ENCODE peak calls at places on chromosome 11, in six cellular contexts. Z is A673; C is fibroblast of lung; V is CD8-positive, alpha-beta T cell; Q is esophagus squamous epithelium; O is lung. K is an unnamed sample.

GRCh38 chr11:65782816-65783228 is 2.0 kb upstream of the AP5B1 start:
- DNase-seq in Z (no peak), C (no peak), V (no peak), Q (no peak), O (no peak), K (no peak)

GRCh38 chr11:15688351-15688792 is 573.6 kb downstream of the INSC start:
- DNase-seq in Z (no peak), C (peak), V (no peak), Q (no peak), O (no peak), K (no peak)

GRCh38 chr11:66341502-66342126 is 3.3 kb downstream of the BRMS1 start:
- DNase-seq in Z (no peak), C (no peak), V (no peak), Q (no peak), O (no peak), K (no peak)

GRCh38 chr11:122751298-122752070 is 86.8 kb upstream of the CRTAM start:
- DNase-seq in Z (no peak), C (peak), V (no peak), Q (no peak), O (no peak), K (peak)

GRCh38 chr11:67732045-67732787 is 57.8 kb upstream of the ALDH3B2 start:
- DNase-seq in Z (peak), C (no peak), V (peak), Q (no peak), O (no peak), K (no peak)

GRCh38 chr11:72083414-72083813 is 2.8 kb downstream of the LRRC51 start:
- DNase-seq in Z (no peak), C (no peak), V (no peak), Q (no peak), O (no peak), K (no peak)

GRCh38 chr11:87290304-87290922 is 252.7 kb downstream of the TMEM135 start:
- DNase-seq in Z (peak), C (peak), V (no peak), Q (no peak), O (no peak), K (peak)

GRCh38 chr11:2180775-2181370 is 9.3 kb upstream of the TH start:
- DNase-seq in Z (no peak), C (no peak), V (no peak), Q (no peak), O (no peak), K (no peak)

GRCh38 chr11:92556435-92556834 is 331.8 kb downstream of the FAT3 start:
- DNase-seq in Z (peak), C (peak), V (no peak), Q (no peak), O (no peak), K (peak)

GRCh38 chr11:122424636-122425035 is 230.9 kb upstream of the UBASH3B start:
- DNase-seq in Z (no peak), C (no peak), V (no peak), Q (no peak), O (no peak), K (no peak)

GRCh38 chr11:99593197-99593596 is 572.4 kb downstream of the CNTN5 start:
- DNase-seq in Z (no peak), C (no peak), V (no peak), Q (no peak), O (no peak), K (no peak)

GRCh38 chr11:16926868-16927267 is 87.3 kb downstream of the PLEKHA7 start:
- DNase-seq in Z (no peak), C (no peak), V (no peak), Q (no peak), O (no peak), K (no peak)
- H3K4me3 ChIP-seq in Z (no peak), C (no peak), V (no peak), Q (no peak), O (no peak), K (no peak)

GRCh38 chr11:74871037-74871436 is 77.9 kb downstream of the XRRA1 start:
- DNase-seq in Z (no peak), C (peak), V (no peak), Q (no peak), O (no peak), K (no peak)

GRCh38 chr11:74866557-74866956 is 82.3 kb downstream of the XRRA1 start:
- DNase-seq in Z (no peak), C (no peak), V (no peak), Q (no peak), O (no peak), K (no peak)

DNA sequence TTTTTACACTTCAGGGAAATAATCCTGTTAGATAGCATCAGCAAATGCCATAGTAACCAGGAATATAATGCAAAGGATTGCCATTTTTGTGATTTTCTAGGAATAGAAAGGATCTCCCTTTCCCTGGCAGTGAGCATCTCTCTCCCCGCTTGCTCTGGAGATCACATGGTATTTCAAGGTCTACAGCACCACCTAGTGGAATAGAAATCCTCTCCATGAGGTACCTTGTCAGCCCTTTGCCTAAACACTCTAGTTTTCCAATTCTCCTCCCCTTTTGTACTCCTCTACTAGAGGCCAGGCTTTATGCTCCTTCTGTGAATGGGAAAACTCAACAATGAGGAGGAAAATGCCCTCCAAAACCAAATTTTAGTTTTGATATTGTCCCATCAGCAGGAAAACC is 78.4 kb downstream of the XRRA1 start:
- DNase-seq in Z (peak), C (peak), V (no peak), Q (no peak), O (no peak), K (peak)
- TF ChIP-seq CTCF in Z (peak), C (peak), V (no peak), Q (peak), O (no peak), K (peak)

GRCh38 chr11:118789501-118790356 is 1.2 kb downstream of the DDX6 start:
- DNase-seq in Z (peak), C (peak), V (peak), Q (no peak), O (no peak), K (peak)

GRCh38 chr11:118778898-118779297 is 12.1 kb downstream of the DDX6 start:
- DNase-seq in Z (no peak), C (no peak), V (no peak), Q (no peak), O (no peak), K (no peak)

GRCh38 chr11:118785362-118785761 is 5.6 kb downstream of the DDX6 start:
- DNase-seq in Z (peak), C (peak), V (no peak), Q (no peak), O (no peak), K (no peak)

GRCh38 chr11:118786657-118787056 is 4.3 kb downstream of the DDX6 start:
- DNase-seq in Z (peak), C (no peak), V (no peak), Q (no peak), O (no peak), K (no peak)

DNA sequence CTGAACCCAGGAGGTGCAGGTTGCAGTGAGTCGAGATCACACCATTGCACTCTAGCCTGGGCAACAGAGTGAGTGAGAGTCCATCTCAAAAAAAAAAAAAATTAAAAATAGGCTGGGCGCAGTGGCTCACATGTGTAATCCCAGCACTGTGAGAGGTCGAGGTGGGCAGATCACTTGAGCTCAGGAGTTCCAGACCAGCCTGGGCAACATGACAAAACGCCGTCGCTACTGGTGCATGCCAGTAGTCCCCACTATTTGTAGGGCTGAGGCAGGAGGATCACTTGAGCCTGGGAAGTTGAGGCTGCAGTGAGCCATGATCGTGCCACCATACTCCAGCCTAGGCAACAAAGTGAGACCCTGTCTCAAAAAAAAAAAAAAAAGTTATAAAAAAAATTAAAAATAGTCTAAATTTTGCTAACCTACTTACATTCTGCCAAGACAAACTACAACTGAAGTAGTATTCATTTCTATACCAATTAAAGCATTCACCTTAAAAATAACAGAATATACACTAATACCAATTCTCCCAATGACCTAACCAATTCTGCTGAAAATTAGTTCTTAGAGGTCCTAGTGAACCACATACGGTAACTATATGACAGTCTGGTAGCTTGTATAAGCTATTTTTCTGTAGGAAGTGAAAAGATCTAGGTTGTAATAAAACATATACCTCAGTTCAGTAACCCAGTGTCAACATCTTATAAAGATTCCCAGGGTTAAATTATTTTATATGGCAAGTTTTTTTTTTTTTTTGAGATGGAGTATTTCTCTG is 7.1 kb downstream of the DDX6 start:
- DNase-seq in Z (no peak), C (no peak), V (no peak), Q (no peak), O (no peak), K (no peak)
- H3K4me3 ChIP-seq in Z (no peak), C (no peak), V (no peak), Q (no peak), O (no peak), K (no peak)

DNA sequence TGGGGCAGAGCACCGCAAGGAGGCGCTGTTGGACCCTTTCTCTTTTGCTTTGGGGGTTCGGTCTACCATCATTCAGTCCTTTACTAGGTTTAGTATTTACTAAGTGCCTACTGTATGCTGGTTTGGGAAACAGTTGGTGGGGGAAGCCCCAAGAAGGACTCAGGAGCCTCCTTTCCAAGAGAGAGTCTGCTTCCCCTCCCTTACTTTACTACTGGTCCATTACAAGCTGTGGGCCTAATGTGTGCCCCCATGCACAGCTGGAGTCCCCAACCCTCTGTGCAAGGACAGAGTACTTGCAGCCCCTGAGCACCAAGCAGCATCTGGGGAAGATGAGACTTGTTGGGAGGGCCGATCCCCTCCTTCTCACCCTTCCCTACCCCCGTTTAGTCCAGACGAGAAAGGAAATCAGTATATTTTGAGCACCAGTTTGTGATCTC is 876 bp upstream of the UBE2L6 start:
- DNase-seq in Z (peak), C (peak), V (peak), Q (no peak), O (peak), K (peak)
- TF ChIP-seq CTCF in Z (no peak), C (peak), V (no peak), Q (no peak), O (peak), K (peak)

GRCh38 chr11:9662273-9662672 is 1.6 kb upstream of the SWAP70 start:
- DNase-seq in Z (no peak), C (no peak), V (no peak), Q (no peak), O (no peak), K (no peak)
- H3K4me3 ChIP-seq in Z (no peak), C (no peak), V (no peak), Q (no peak), O (no peak), K (no peak)

GRCh38 chr11:73236879-73237278 is 18.8 kb downstream of the P2RY2 start:
- DNase-seq in Z (peak), C (peak), V (no peak), Q (no peak), O (peak), K (no peak)
- TF ChIP-seq CTCF in Z (peak), C (peak), V (peak), Q (peak), O (peak), K (peak)

GRCh38 chr11:109424893-109425292 is 2.9 kb downstream of the C11orf87 start:
- DNase-seq in Z (peak), C (no peak), V (no peak), Q (no peak), O (no peak), K (no peak)

GRCh38 chr11:109423860-109424190 is 1.8 kb downstream of the C11orf87 start:
- DNase-seq in Z (no peak), C (no peak), V (no peak), Q (no peak), O (no peak), K (no peak)

GRCh38 chr11:109422755-109423113 is 744 bp downstream of the C11orf87 start:
- DNase-seq in Z (peak), C (peak), V (no peak), Q (no peak), O (no peak), K (peak)

GRCh38 chr11:109423114-109423859 is 1.3 kb downstream of the C11orf87 start:
- DNase-seq in Z (no peak), C (peak), V (no peak), Q (no peak), O (no peak), K (peak)

GRCh38 chr11:109421981-109422590 is at the start of gene C11orf87:
- DNase-seq in Z (no peak), C (no peak), V (no peak), Q (no peak), O (no peak), K (no peak)
- H3K4me3 ChIP-seq in Z (peak), C (no peak), V (no peak), Q (peak), O (no peak), K (peak)